ENCODE peak calls at places on chromosomes 6 and 20, in eight cellular contexts. Q is AG10803; M is IMR-90; C is stimulated activated CD8-positive, alpha-beta memory T cell treated with anti-CD3 and anti-CD28 coated beads, Interleukin-15, amount 100 ng/mL, for 24 hours; V is NCI-H345; I is stimulated activated CD4-positive, alpha-beta T cell treated with anti-CD3 and anti-CD28 coated beads, Interleukin-15, amount 100 ng/mL, for 24 hours; F is T-helper 1 cell; U is NCI-H2171. D is an unnamed sample.

GRCh38 chr6:71197267-71197666 is 91.3 kb upstream of the OGFRL1 start:
- DNase-seq in C (no peak), F (no peak), Q (peak; percentile 50), I (no peak), V (no peak), M (peak; percentile 49), U (no peak), D (peak; percentile 82)

GRCh38 chr20:63831696-63832686 is 927 bp upstream of the ZBTB46 start:
- DNase-seq in V (peak; percentile 25), U (no peak), Q (no peak), C (no peak), I (no peak), F (no peak), M (no peak), D (peak; percentile 65)

GRCh38 chr6:13560651-13561044 is 13.8 kb upstream of the SIRT5 start:
- DNase-seq in F (no peak), Q (no peak), M (no peak), C (no peak), I (no peak), V (no peak), U (no peak), D (no peak)

GRCh38 chr20:58938078-58938477 is 43.0 kb upstream of the NELFCD start:
- DNase-seq in M (no peak), I (no peak), F (no peak), C (no peak), U (no peak), V (no peak), Q (no peak), D (no peak)

GRCh38 chr20:957544-957943 is 41.4 kb upstream of the ANGPT4 start:
- DNase-seq in M (peak; percentile 1), Q (no peak), I (no peak), V (no peak), F (no peak), U (no peak), C (no peak), D (no peak)

GRCh38 chr20:49457444-49457843 is 25.0 kb downstream of the KCNB1 start:
- DNase-seq in F (no peak), C (no peak), V (no peak), U (no peak), M (no peak), Q (no peak), I (no peak), D (no peak)

GRCh38 chr6:162854228-162854627 is 126.5 kb downstream of the PACRG start:
- DNase-seq in C (no peak), Q (no peak), F (no peak), V (no peak), U (no peak), M (no peak), I (no peak), D (no peak)

GRCh38 chr20:54107181-54107580 is 36.8 kb upstream of the BCAS1 start:
- DNase-seq in F (no peak), V (no peak), Q (no peak), U (no peak), C (no peak), M (no peak), I (no peak), D (no peak)

GRCh38 chr6:160767019-160767646 is 65.1 kb downstream of the PLG start:
- DNase-seq in Q (peak; percentile 35), U (peak; percentile 76), I (peak; percentile 73), M (no peak), F (no peak), C (peak; percentile 29), V (no peak), D (no peak)

GRCh38 chr6:10583509-10583908 is 62.4 kb downstream of the GCNT2 start:
- DNase-seq in F (no peak), U (no peak), C (no peak), V (no peak), M (no peak), Q (no peak), I (no peak), D (no peak)

GRCh38 chr6:109069746-109070145 is 24.9 kb downstream of the SESN1 start:
- DNase-seq in F (no peak), V (no peak), Q (peak; percentile 72), U (no peak), M (no peak), I (no peak), C (no peak), D (no peak)

GRCh38 chr20:36270744-36271638 is 34.7 kb downstream of the AAR2 start:
- DNase-seq in F (no peak), Q (no peak), M (no peak), C (no peak), U (no peak), I (no peak), V (no peak), D (no peak)

GRCh38 chr6:43613721-43614395 is 15.2 kb downstream of the GTPBP2 start:
- DNase-seq in F (no peak), M (no peak), C (no peak), Q (no peak), U (no peak), I (no peak), V (no peak), D (no peak)

GRCh38 chr6:3651698-3652229 is 99.7 kb downstream of the PXDC1 start:
- DNase-seq in I (no peak), Q (no peak), V (no peak), F (no peak), C (no peak), M (no peak), U (no peak), D (no peak)

GRCh38 chr6:39755231-39755630 is 30.0 kb upstream of the KIF6 start:
- DNase-seq in C (no peak), F (no peak), I (no peak), U (no peak), Q (peak; percentile 20), M (peak; percentile 29), V (no peak), D (no peak)

GRCh38 chr6:51025082-51025777 is 206.6 kb downstream of the TFAP2B start:
- DNase-seq in V (no peak), U (no peak), I (no peak), Q (peak; percentile 45), C (no peak), F (no peak), M (peak; percentile 7), D (no peak)

GRCh38 chr20:17725094-17725835 is 25.5 kb downstream of the BANF2 start:
- DNase-seq in Q (no peak), M (no peak), F (no peak), C (no peak), V (peak; percentile 95), I (no peak), U (peak; percentile 85), D (no peak)

GRCh38 chr20:13220857-13221297 is at the start of gene ISM1:
- DNase-seq in V (peak; percentile 47), U (peak; percentile 3), M (no peak), Q (no peak), C (peak; percentile 21), I (peak; percentile 54), F (peak; percentile 8), D (no peak)

GRCh38 chr6:117890172-117890571 is 16.9 kb upstream of the SLC35F1 start:
- DNase-seq in C (no peak), V (no peak), U (no peak), I (no peak), F (no peak), Q (no peak), M (no peak), D (no peak)

GRCh38 chr6:36610041-36610440 is 15.9 kb downstream of the SRSF3 start:
- DNase-seq in F (no peak), M (no peak), V (no peak), C (no peak), Q (no peak), U (no peak), I (no peak), D (no peak)

GRCh38 chr20:10449270-10449669 is 14.2 kb downstream of the SLX4IP start:
- DNase-seq in C (no peak), M (no peak), Q (no peak), U (no peak), V (no peak), F (no peak), I (no peak), D (no peak)

GRCh38 chr6:106894978-106895702 is 79.4 kb downstream of the CD24 start:
- DNase-seq in F (no peak), C (no peak), V (peak; percentile 11), Q (peak; percentile 15), M (peak; percentile 11), U (no peak), I (no peak), D (peak; percentile 8)

GRCh38 chr20:9775176-9775575 is 63.7 kb downstream of the PAK5 start:
- DNase-seq in V (no peak), U (no peak), C (no peak), F (no peak), I (no peak), Q (no peak), M (no peak), D (no peak)

GRCh38 chr6:47674673-47675072 is 23.7 kb upstream of the ADGRF4 start:
- DNase-seq in U (no peak), M (no peak), Q (no peak), V (no peak), C (no peak), I (no peak), F (no peak), D (no peak)

GRCh38 chr20:24783631-24784492 is 165.2 kb upstream of the CST7 start:
- DNase-seq in U (peak; percentile 9), Q (no peak), M (no peak), V (peak; percentile 49), F (no peak), I (peak; percentile 11), C (no peak), D (no peak)

GRCh38 chr20:61950631-61951010 is 115.1 kb downstream of the TAF4 start:
- DNase-seq in C (no peak), U (no peak), I (no peak), F (no peak), Q (no peak), M (no peak), V (no peak), D (no peak)

GRCh38 chr6:7254980-7255825 is 57.8 kb downstream of the SSR1 start:
- DNase-seq in M (no peak), U (no peak), F (no peak), Q (no peak), I (no peak), C (no peak), V (no peak), D (no peak)

GRCh38 chr6:13795041-13795748 is 19.2 kb downstream of the MCUR1 start:
- DNase-seq in F (peak; percentile 27), M (peak; percentile 83), U (peak; percentile 65), Q (peak; percentile 80), V (peak; percentile 26), I (peak; percentile 92), C (peak; percentile 71), D (peak; percentile 73)

GRCh38 chr6:3341467-3341866 is 82.7 kb downstream of the PSMG4 start:
- DNase-seq in I (no peak), C (no peak), M (peak; percentile 83), Q (peak; percentile 95), U (no peak), F (no peak), V (no peak), D (peak; percentile 43)

GRCh38 chr6:34543421-34543820 is 12.7 kb downstream of the SPDEF start:
- DNase-seq in V (no peak), I (no peak), C (no peak), U (no peak), Q (peak; percentile 45), F (no peak), M (peak; percentile 65), D (peak; percentile 29)

GRCh38 chr6:2982464-2983121 is 11.2 kb upstream of the SERPINB6 start:
- DNase-seq in V (no peak), U (no peak), C (no peak), F (no peak), Q (no peak), M (no peak), I (no peak), D (peak; percentile 66)

GRCh38 chr20:23588434-23589403 is 17.0 kb downstream of the CST9 start:
- DNase-seq in U (no peak), Q (no peak), F (no peak), C (no peak), M (no peak), V (peak; percentile 19), I (no peak), D (no peak)

GRCh38 chr20:22312744-22313346 is 271.5 kb downstream of the FOXA2 start:
- DNase-seq in C (no peak), M (peak; percentile 25), I (no peak), V (peak; percentile 46), Q (peak; percentile 40), U (peak; percentile 20), F (no peak), D (peak; percentile 32)

GRCh38 chr6:108955329-108955949 is 107.2 kb downstream of the ARMC2 start:
- DNase-seq in C (no peak), F (no peak), Q (no peak), I (no peak), M (no peak), U (no peak), V (no peak), D (no peak)